ENCODE peak calls at places on chromosomes 5 and 9, in nine cellular contexts. T is lung, Z is suprapubic skin, E is GM23338, W is IMR-90, G is fibroblast of lung, P is A549, U is astrocyte of the spinal cord, A is left ventricle myocardium inferior. C is an unnamed sample.

GRCh38 chr9:134891016-134891589 is 10.5 kb downstream of the FCN2 start:
- DNase-seq in T (no peak), Z (no peak), E (no peak), W (no peak), G (peak; percentile 26), P (no peak), U (no peak), A (no peak), C (peak; percentile 61)

GRCh38 chr5:11797132-11797531 is 107.1 kb downstream of the CTNND2 start:
- DNase-seq in T (no peak), Z (no peak), E (peak; percentile 32), W (no peak), G (no peak), P (no peak), U (no peak), A (no peak), C (no peak)

GRCh38 chr5:115461506-115462290 is 82.9 kb downstream of the FEM1C start:
- DNase-seq in T (no peak), Z (no peak), E (no peak), W (peak; percentile 90), G (peak; percentile 69), P (peak; percentile 71), U (peak; percentile 89), A (no peak), C (no peak)

GRCh38 chr5:139178948-139179347 is 19.2 kb downstream of the SIL1 start:
- DNase-seq in T (peak; percentile 52), Z (no peak), E (peak; percentile 34), W (peak; percentile 41), G (peak; percentile 30), P (no peak), U (peak; percentile 29), A (no peak), C (no peak)

GRCh38 chr9:95874303-95874988 is 1.0 kb upstream of the ERCC6L2 start:
- DNase-seq in T (no peak), Z (no peak), E (peak; percentile 35), W (peak; percentile 7), G (peak; percentile 14), P (peak; percentile 16), U (no peak), A (no peak), C (no peak)

GRCh38 chr5:167653645-167654106 is 637.8 kb upstream of the WWC1 start:
- DNase-seq in T (no peak), Z (no peak), E (no peak), W (peak; percentile 30), G (no peak), P (peak; percentile 69), U (peak; percentile 43), A (no peak), C (no peak)

GRCh38 chr5:142670811-142671210 is 15.1 kb downstream of the FGF1 start:
- DNase-seq in T (no peak), Z (no peak), E (no peak), W (peak; percentile 53), G (peak; percentile 85), P (no peak), U (no peak), A (no peak), C (no peak)

GRCh38 chr9:95813923-95814322 is 61.6 kb upstream of the ERCC6L2 start:
- DNase-seq in T (no peak), Z (no peak), E (no peak), W (no peak), G (no peak), P (no peak), U (no peak), A (no peak), C (no peak)

GRCh38 chr9:105405514-105406131 is 42.2 kb upstream of the FSD1L start:
- DNase-seq in T (no peak), Z (no peak), E (no peak), W (peak; percentile 21), G (no peak), P (no peak), U (peak; percentile 56), A (no peak), C (no peak)

GRCh38 chr9:126123927-126124326 is 202.7 kb upstream of the MVB12B start:
- DNase-seq in T (peak; percentile 5), Z (no peak), E (no peak), W (no peak), G (no peak), P (no peak), U (no peak), A (no peak), C (no peak)

GRCh38 chr5:18742830-18743229 is 1108.6 kb downstream of the TAF11L14 start:
- DNase-seq in T (no peak), Z (no peak), E (no peak), W (no peak), G (no peak), P (no peak), U (no peak), A (no peak), C (peak; percentile 67)

GRCh38 chr5:18744990-18745590 is 1110.8 kb downstream of the TAF11L14 start:
- DNase-seq in T (no peak), Z (no peak), E (no peak), W (no peak), G (no peak), P (no peak), U (no peak), A (no peak), C (peak; percentile 72)

GRCh38 chr5:18744441-18744840 is 1110.2 kb downstream of the TAF11L14 start:
- DNase-seq in T (no peak), Z (no peak), E (no peak), W (no peak), G (no peak), P (no peak), U (no peak), A (no peak), C (peak; percentile 36)

GRCh38 chr5:18745988-18746615 is 1111.8 kb downstream of the TAF11L14 start:
- DNase-seq in T (no peak), Z (no peak), E (no peak), W (no peak), G (peak; percentile 2), P (peak; percentile 33), U (peak; percentile 8), A (no peak), C (peak; percentile 72)

DNA sequence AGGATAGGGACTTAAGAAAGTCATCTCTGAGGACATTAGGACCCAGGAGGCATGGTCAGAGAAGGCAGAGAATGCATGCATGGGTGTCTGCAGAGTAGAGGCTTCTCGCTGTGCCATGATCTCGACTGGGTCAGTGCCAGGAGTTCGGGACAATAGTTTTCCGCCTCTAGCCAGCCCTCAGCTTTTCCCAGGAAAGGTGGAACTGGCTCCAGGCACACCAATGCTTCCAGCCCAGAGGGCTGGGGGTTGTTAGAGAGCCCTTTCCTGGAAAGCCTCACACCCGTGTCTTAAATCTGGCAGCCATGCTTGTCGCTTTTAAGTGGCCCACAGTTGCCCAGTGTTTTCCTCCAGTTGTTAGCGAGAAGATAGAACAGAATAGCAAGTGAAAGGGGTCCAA is 1111.3 kb downstream of the TAF11L14 start:
- DNase-seq in T (no peak), Z (no peak), E (no peak), W (no peak), G (no peak), P (peak; percentile 26), U (no peak), A (no peak), C (peak; percentile 80)
- H3K4me3 ChIP-seq in T (peak overlapping the region; percentile 44), Z (peak overlapping the region; percentile 42), E (no peak overlapping the region), W (no peak overlapping the region), G (no peak overlapping the region), P (peak overlapping the region; percentile 46), U (peak overlapping the region; percentile 7), A (peak overlapping the region; percentile 62), C (peak overlapping the region; percentile 70)

DNA sequence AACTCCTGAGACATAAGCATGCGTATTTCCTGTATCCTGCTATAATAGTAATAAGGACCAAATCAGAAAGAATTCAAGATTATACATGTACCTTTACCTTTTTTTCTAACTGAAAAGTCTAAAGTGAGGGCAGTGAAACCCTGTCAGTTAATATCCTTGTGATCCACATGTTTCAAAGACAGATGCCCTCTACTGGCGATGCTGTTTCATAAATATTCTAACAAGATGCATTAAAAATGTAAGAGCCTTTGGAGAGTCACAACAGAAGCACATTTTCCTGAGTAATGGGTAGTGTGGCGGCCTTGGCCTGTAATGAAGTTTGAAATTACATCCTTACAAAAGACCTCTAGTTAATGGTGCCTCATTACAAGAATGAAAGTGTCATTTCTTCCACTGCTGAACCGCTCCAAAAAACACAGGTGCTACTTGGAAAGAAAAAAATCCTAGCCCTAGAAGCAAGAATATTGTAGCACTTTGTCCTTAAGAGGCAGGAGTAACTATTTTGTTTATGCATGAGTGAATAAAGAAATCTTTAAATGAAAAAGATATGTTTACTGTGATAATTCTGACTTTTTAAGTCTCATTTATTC is 232.6 kb downstream of the EPB41L4A start:
- DNase-seq in T (no peak), Z (no peak), E (peak; percentile 70), W (peak; percentile 53), G (peak; percentile 56), P (peak; percentile 57), U (peak; percentile 47), A (no peak), C (no peak)
- TF ChIP-seq CTCF in T (peak; percentile 18), Z (no peak), E (peak; percentile 68), W (peak; percentile 55), G (peak; percentile 61), P (peak; percentile 63), U (peak; percentile 64), A (peak; percentile 66), C (peak; percentile 29)

DNA sequence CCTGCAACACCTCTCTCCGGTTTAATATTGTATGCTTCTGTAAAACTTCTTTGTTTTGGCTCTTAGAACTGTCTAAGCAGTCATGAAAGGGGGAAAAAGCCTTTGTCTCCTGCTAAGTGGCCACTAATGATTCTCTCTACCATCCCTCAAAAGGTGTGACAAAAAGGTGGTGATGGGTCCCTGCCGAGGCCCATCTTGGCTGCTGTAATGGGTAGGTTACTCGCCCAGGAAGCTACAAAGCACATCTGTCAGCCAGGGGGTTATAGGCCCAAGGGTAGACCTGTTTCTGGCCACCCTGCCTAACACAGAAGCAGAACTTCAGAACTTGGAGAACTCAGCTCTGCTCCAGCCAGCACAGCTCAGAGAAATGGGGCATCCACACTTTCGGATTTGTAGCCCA is 1.6 kb downstream of the FAM219A start:
- DNase-seq in T (no peak), Z (no peak), E (no peak), W (no peak), G (no peak), P (no peak), U (no peak), A (no peak), C (no peak)
- H3K4me3 ChIP-seq in T (no peak overlapping the region), Z (peak overlapping the region; percentile 81), E (peak overlapping the region; percentile 88), W (peak overlapping the region; percentile 70), G (peak overlapping the region; percentile 90), P (peak overlapping the region; percentile 87), U (peak overlapping the region; percentile 85), A (peak overlapping the region; percentile 98), C (no peak overlapping the region)

GRCh38 chr5:157766441-157766840 is 22.9 kb downstream of the LSM11 start:
- DNase-seq in T (no peak), Z (no peak), E (no peak), W (no peak), G (no peak), P (no peak), U (no peak), A (no peak), C (no peak)

GRCh38 chr5:157767674-157768073 is 24.2 kb downstream of the LSM11 start:
- DNase-seq in T (no peak), Z (no peak), E (no peak), W (no peak), G (no peak), P (no peak), U (no peak), A (no peak), C (no peak)

GRCh38 chr5:157756122-157756521 is 12.6 kb downstream of the LSM11 start:
- DNase-seq in T (no peak), Z (no peak), E (no peak), W (no peak), G (no peak), P (no peak), U (no peak), A (no peak), C (no peak)

GRCh38 chr5:157758706-157759105 is 15.2 kb downstream of the LSM11 start:
- DNase-seq in T (no peak), Z (no peak), E (no peak), W (no peak), G (no peak), P (no peak), U (no peak), A (no peak), C (no peak)

GRCh38 chr5:157761690-157762611 is 18.4 kb downstream of the LSM11 start:
- DNase-seq in T (no peak), Z (no peak), E (peak; percentile 88), W (peak; percentile 72), G (peak; percentile 77), P (peak; percentile 67), U (peak; percentile 72), A (no peak), C (no peak)
- TF ChIP-seq CTCF in T (peak; percentile 60), Z (peak; percentile 58), E (peak; percentile 83), W (peak; percentile 81), G (peak; percentile 65), P (peak; percentile 88), U (peak; percentile 82), A (peak; percentile 85), C (peak; percentile 63)